ENCODE peak calls at places on chromosomes 2 and 18, in five cellular contexts. F is HepG2, T is H1, U is NT2/D1, D is GM12878. E is an unnamed sample.

GRCh38 chr2:13014783-13015182 is 298.0 kb downstream of the TRIB2 start:
- DNase-seq in T (no peak), D (no peak), U (no peak), F (no peak), E (no peak)

GRCh38 chr18:48000701-48001100 is 70.2 kb upstream of the SMAD2 start:
- DNase-seq in U (no peak), D (no peak), T (no peak), F (no peak), E (no peak)

GRCh38 chr2:4140284-4140962 is 437.0 kb downstream of the DCDC2C start:
- DNase-seq in D (no peak), F (no peak), U (no peak), T (no peak), E (no peak)

GRCh38 chr2:100806550-100806949 is 13.4 kb upstream of the NPAS2 start:
- DNase-seq in F (no peak), T (no peak), U (no peak), D (no peak), E (no peak)

GRCh38 chr2:223222397-223222796 is 170.4 kb downstream of the KCNE4 start:
- DNase-seq in F (no peak), U (no peak), T (no peak), D (no peak), E (no peak)

GRCh38 chr2:39216495-39217191 is 27.1 kb downstream of the CDKL4 start:
- DNase-seq in D (no peak), T (no peak), F (peak), U (no peak), E (no peak)

GRCh38 chr18:44229693-44230108 is 451.0 kb upstream of the SETBP1 start:
- DNase-seq in F (no peak), T (no peak), U (no peak), D (no peak), E (no peak)

GRCh38 chr2:10454505-10454904 is 6.4 kb upstream of the ODC1 start:
- DNase-seq in D (no peak), F (no peak), U (no peak), T (no peak), E (no peak)

GRCh38 chr18:57195341-57195740 is 48.5 kb downstream of the BOD1L2 start:
- DNase-seq in U (no peak), F (no peak), T (no peak), D (no peak), E (no peak)

GRCh38 chr2:191268596-191268995 is 23.4 kb downstream of the MYO1B start:
- DNase-seq in T (no peak), F (no peak), D (no peak), U (no peak), E (no peak)

GRCh38 chr2:45009928-45010705 is 865 bp upstream of the SIX2 start:
- DNase-seq in U (no peak), F (no peak), T (no peak), D (no peak), E (peak)

GRCh38 chr2:122935506-122935905 is 1089.6 kb upstream of the CNTNAP5 start:
- DNase-seq in U (no peak), T (no peak), F (no peak), D (no peak), E (no peak)

GRCh38 chr2:96138146-96139145 is at the start of gene ASTL:
- DNase-seq in U (no peak), F (peak), T (peak), D (no peak), E (peak)
- TF ChIP-seq SUZ12 in U (no peak), F (no peak), T (no peak), D (peak), E (no peak)

GRCh38 chr2:8219096-8219495 is 462.8 kb upstream of the ID2 start:
- DNase-seq in F (no peak), T (no peak), U (no peak), D (no peak), E (no peak)

GRCh38 chr2:8222979-8223730 is 458.7 kb upstream of the ID2 start:
- DNase-seq in U (no peak), T (no peak), F (no peak), D (no peak), E (no peak)

GRCh38 chr2:8216397-8216796 is 465.5 kb upstream of the ID2 start:
- DNase-seq in T (no peak), U (no peak), D (no peak), F (no peak), E (no peak)

GRCh38 chr2:8217366-8218125 is 464.3 kb upstream of the ID2 start:
- DNase-seq in F (no peak), T (no peak), D (no peak), U (no peak), E (no peak)

GRCh38 chr2:8219631-8220393 is 462.0 kb upstream of the ID2 start:
- DNase-seq in T (no peak), U (no peak), F (no peak), D (no peak), E (no peak)
- TF ChIP-seq SUZ12 in T (no peak), U (no peak), F (no peak), D (no peak), E (no peak)

GRCh38 chr2:29238497-29238896 is 123.3 kb downstream of the CLIP4 start:
- DNase-seq in T (peak), U (peak), F (peak), D (no peak), E (peak)
- TF ChIP-seq SUZ12 in T (no peak), U (no peak), F (no peak), D (no peak), E (no peak)

DNA sequence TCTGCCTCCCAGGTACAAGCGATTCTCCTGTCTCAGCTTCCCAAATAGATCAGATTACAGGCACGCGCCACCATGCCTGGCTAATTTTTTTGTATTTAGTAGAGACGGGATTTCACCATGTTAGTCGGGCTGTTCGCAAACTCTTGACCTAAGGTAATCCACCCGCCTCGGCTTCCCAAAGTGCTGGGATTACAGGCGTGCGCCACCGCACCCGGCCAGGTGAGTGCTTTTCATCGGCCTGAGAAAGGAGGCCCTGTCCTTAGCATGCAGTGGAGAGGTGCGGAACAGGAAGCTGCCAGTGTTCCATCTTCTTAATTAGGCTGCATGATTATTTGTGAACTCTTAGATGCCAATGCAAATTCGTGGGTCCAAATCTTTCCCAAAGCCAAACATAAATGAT is 125.7 kb upstream of the THSD7B start:
- DNase-seq in D (no peak), U (no peak), T (no peak), F (no peak), E (no peak)
- TF ChIP-seq SUZ12 in D (no peak), U (no peak), T (no peak), F (no peak), E (no peak)